ENCODE peak calls at places on chromosomes 1 and 21, in nine cellular contexts. F is fibroblast of mammary gland; V is CD4-positive, alpha-beta T cell; J is breast epithelium; L is brain microvascular endothelial cell; D is left ventricle myocardium inferior; G is OCI-LY7; H is ovary; X is astrocyte of the spinal cord. Y is an unnamed sample.

GRCh38 chr1:216723274-216723780 is at the start of gene ESRRG:
- DNase-seq in L (no peak), H (peak), G (no peak), X (peak), D (peak), F (no peak), V (no peak), J (peak), Y (no peak)

GRCh38 chr1:13782634-13782995 is 82.6 kb downstream of the PRDM2 start:
- DNase-seq in L (no peak), F (no peak), D (no peak), V (no peak), X (no peak), H (peak), G (no peak), J (no peak), Y (no peak)

GRCh38 chr1:173015629-173016028 is 35.1 kb downstream of the TNFSF18 start:
- DNase-seq in D (no peak), G (no peak), J (no peak), F (no peak), V (no peak), L (no peak), X (no peak), H (no peak), Y (no peak)

GRCh38 chr1:21238141-21238800 is 52.0 kb downstream of the ECE1 start:
- DNase-seq in V (no peak), H (no peak), G (no peak), J (no peak), D (no peak), X (peak), L (peak), F (no peak), Y (no peak)

GRCh38 chr1:15948091-15948591 is 27.8 kb downstream of the ZBTB17 start:
- DNase-seq in D (no peak), X (no peak), J (no peak), V (no peak), L (no peak), F (no peak), G (peak), H (peak), Y (no peak)

GRCh38 chr21:44515359-44516165 is 24.4 kb downstream of the KRTAP10-1 start:
- DNase-seq in G (no peak), J (no peak), V (no peak), L (no peak), F (no peak), D (no peak), H (no peak), X (no peak), Y (no peak)

GRCh38 chr1:76023669-76024407 is 50.7 kb upstream of the ST6GALNAC3 start:
- DNase-seq in L (peak), F (no peak), D (no peak), V (no peak), J (no peak), G (no peak), H (no peak), X (peak), Y (no peak)

GRCh38 chr1:240027059-240027462 is 64.6 kb upstream of the FMN2 start:
- DNase-seq in L (peak), H (peak), J (no peak), X (peak), D (no peak), V (no peak), G (peak), F (peak), Y (no peak)

GRCh38 chr1:213014642-213015041 is 1.0 kb downstream of the ANGEL2 start:
- DNase-seq in X (peak), H (no peak), V (no peak), D (no peak), L (peak), J (no peak), G (peak), F (peak), Y (no peak)

GRCh38 chr1:157460381-157460780 is 91.9 kb downstream of the FCRL5 start:
- DNase-seq in D (no peak), V (no peak), L (no peak), H (no peak), G (no peak), J (no peak), F (no peak), X (no peak), Y (no peak)

GRCh38 chr1:219825355-219825754 is 103.0 kb downstream of the SLC30A10 start:
- DNase-seq in J (no peak), F (no peak), D (no peak), G (no peak), V (no peak), X (no peak), L (no peak), H (no peak), Y (no peak)

GRCh38 chr21:33731447-33731846 is 89.1 kb downstream of the ITSN1 start:
- DNase-seq in J (no peak), X (no peak), L (no peak), V (no peak), F (no peak), H (no peak), G (no peak), D (no peak), Y (no peak)

GRCh38 chr21:38834725-38835124 is 29.0 kb downstream of the ETS2 start:
- DNase-seq in V (no peak), H (no peak), G (no peak), D (no peak), X (no peak), L (no peak), F (no peak), J (no peak), Y (no peak)

GRCh38 chr1:222165625-222166024 is 382.3 kb downstream of the HHIPL2 start:
- DNase-seq in F (peak), D (no peak), L (no peak), G (no peak), H (no peak), V (no peak), X (no peak), J (no peak), Y (no peak)
- TF ChIP-seq CTCF in F (no peak), D (no peak), L (no peak), G (no peak), H (no peak), V (no peak), X (no peak), J (no peak), Y (no peak)

GRCh38 chr1:43383449-43383848 is 6.2 kb downstream of the MED8 start:
- DNase-seq in H (no peak), F (no peak), V (no peak), L (no peak), D (no peak), J (no peak), X (no peak), G (no peak), Y (no peak)
- TF ChIP-seq CTCF in H (no peak), F (no peak), V (no peak), L (peak), D (peak), J (peak), X (no peak), G (peak), Y (no peak)

DNA sequence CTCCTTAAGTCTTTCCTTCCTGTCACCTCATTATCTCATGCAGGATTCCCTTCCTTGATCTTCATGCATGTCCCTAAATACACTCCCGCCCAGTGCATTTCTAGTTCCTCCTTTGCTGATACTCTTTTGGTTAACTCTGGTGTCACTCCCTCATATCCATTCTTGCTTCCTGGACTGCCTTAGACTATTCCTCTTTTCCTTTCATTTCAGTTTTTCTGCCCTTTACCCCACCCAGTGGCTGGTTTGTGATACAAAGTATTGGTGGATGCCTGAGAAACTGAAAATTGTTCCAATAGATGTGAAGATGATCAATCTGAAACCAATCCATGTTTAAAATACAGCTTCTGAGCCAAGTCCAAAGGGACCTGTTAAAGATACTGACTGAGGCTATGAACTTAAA is 553.8 kb upstream of the CAMK1G start:
- DNase-seq in V (no peak), L (no peak), G (no peak), H (no peak), F (no peak), X (no peak), D (no peak), J (no peak), Y (no peak)
- TF ChIP-seq CTCF in V (no peak), L (no peak), G (no peak), H (no peak), F (peak), X (peak), D (no peak), J (no peak), Y (no peak)

DNA sequence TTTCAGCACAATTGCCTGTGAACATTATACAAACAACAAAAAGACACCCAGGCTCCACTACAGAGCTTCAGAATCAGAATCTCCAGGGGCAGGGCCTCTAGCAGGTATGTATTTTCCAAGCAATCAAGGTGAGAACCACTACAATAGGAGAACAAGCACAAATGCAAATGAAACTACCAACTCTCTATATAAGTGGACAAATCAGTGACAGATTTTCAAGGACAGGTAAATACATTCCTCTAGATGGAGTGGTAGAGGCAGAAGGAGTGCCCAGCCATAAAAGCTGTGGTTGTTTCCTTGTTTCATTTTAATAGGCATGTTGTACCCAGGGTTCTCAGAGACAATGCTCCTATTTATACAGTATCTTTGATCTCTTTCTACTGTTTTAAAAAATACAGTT is 20.1 kb upstream of the CCDC17 start:
- DNase-seq in X (no peak), J (no peak), V (no peak), F (no peak), G (peak), D (no peak), L (no peak), H (no peak), Y (no peak)
- TF ChIP-seq CTCF in X (no peak), J (peak), V (no peak), F (no peak), G (peak), D (peak), L (peak), H (no peak), Y (no peak)

GRCh38 chr1:118461154-118461553 is 276.1 kb upstream of the SPAG17 start:
- DNase-seq in G (no peak), L (no peak), X (no peak), D (no peak), H (no peak), V (no peak), J (no peak), F (peak), Y (no peak)
- TF ChIP-seq CTCF in G (peak), L (peak), X (peak), D (no peak), H (no peak), V (no peak), J (no peak), F (peak), Y (no peak)

GRCh38 chr1:88552226-88552625 is 131.8 kb upstream of the PKN2 start:
- DNase-seq in H (no peak), F (no peak), G (no peak), D (no peak), X (no peak), J (no peak), L (no peak), V (no peak), Y (no peak)
- TF ChIP-seq CTCF in H (no peak), F (peak), G (peak), D (no peak), X (no peak), J (no peak), L (no peak), V (no peak), Y (no peak)

GRCh38 chr1:44361478-44361877 is 6.4 kb upstream of the ERI3 start:
- DNase-seq in D (no peak), V (no peak), X (no peak), J (no peak), G (no peak), F (peak), H (no peak), L (no peak), Y (no peak)
- TF ChIP-seq CTCF in D (peak), V (no peak), X (no peak), J (no peak), G (no peak), F (peak), H (no peak), L (peak), Y (no peak)

GRCh38 chr1:47147047-47147785 is 10.0 kb downstream of the CYP4A22 start:
- DNase-seq in H (no peak), V (no peak), F (no peak), X (no peak), J (no peak), D (no peak), G (no peak), L (no peak), Y (no peak)
- TF ChIP-seq CTCF in H (no peak), V (no peak), F (no peak), X (no peak), J (no peak), D (no peak), G (no peak), L (no peak), Y (no peak)

GRCh38 chr1:84689514-84690396 is 506 bp downstream of the SSX2IP start:
- DNase-seq in V (no peak), D (peak), L (peak), G (peak), X (peak), J (peak), H (no peak), F (no peak), Y (peak)
- TF ChIP-seq CTCF in V (no peak), D (peak), L (peak), G (peak), X (peak), J (peak), H (no peak), F (peak), Y (no peak)

DNA sequence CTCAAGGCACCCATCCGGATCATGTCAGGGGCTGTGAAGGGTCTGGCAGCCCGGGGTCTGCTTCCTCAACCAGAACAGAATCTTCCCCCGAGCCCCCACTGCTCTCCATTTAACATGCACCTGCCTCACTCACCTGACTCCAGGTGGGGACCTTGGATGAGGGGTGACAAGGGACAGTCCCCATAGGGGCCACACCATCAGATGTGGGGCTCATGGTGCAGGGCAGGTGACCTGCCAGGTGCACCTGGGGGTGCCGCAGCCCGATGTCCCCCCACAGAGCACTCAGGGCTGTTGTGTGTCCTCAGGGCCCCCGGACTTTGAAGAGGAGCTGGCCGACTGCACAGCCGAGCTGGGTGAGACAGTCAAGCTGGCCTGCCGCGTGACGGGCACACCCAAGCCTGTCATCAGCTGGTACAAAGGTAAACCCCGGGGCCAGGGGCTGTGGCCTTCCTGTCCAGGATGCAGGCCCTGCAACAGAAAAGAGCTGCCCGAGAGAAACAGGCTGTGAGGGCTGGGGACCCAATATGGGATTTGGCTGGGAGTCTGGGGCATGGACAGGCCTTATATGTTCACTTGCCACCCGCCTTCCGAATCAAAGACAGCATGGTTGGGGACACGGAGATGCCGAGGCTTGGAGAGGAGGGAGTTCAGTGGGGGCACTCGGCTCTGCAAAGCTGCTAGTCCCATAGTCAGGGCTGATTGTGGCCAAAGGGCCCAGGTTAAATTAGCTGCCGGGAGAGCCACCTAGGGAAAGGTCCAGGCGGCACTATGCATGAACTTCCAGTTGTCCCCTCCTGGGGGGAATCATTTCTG is 64.6 kb downstream of the TRIM11 start:
- DNase-seq in D (peak), J (no peak), V (no peak), H (peak), X (no peak), G (no peak), L (no peak), F (no peak), Y (no peak)
- TF ChIP-seq CTCF in D (no peak), J (no peak), V (no peak), H (no peak), X (no peak), G (no peak), L (no peak), F (no peak), Y (no peak)